ENCODE peak calls at places on chromosomes 6 and 20, in five cellular contexts. N is K562, A is GM12878, I is H1, O is HepG2. W is an unnamed sample.
A peak's percentile ranks its signal among the peaks of the same experiment; 100 is the strongest.

GRCh38 chr6:97978855-97979271 is 695.8 kb upstream of the MMS22L start:
- DNase-seq in N (peak; percentile 1), A (no peak), I (peak; percentile 77), O (peak; percentile 25), W (peak; percentile 7)

GRCh38 chr20:671252-672030 is 4.2 kb downstream of the SCRT2 start:
- DNase-seq in N (peak; percentile 89), A (no peak), I (no peak), O (no peak), W (no peak)

GRCh38 chr6:12075067-12075563 is 63.0 kb downstream of the HIVEP1 start:
- DNase-seq in N (peak; percentile 47), A (no peak), I (no peak), O (peak; percentile 9), W (no peak)

GRCh38 chr6:19999319-20000191 is 162.4 kb downstream of the ID4 start:
- DNase-seq in N (peak; percentile 85), A (peak; percentile 25), I (no peak), O (no peak), W (peak; percentile 48)

GRCh38 chr6:130675072-130675471 is 152.1 kb upstream of the SMLR1 start:
- DNase-seq in N (peak; percentile 4), A (no peak), I (no peak), O (no peak), W (no peak)

GRCh38 chr6:137217801-137218472 is 1.2 kb downstream of the IFNGR1 start:
- DNase-seq in N (peak; percentile 66), A (no peak), I (no peak), O (peak; percentile 75), W (no peak)

GRCh38 chr20:25336561-25337422 is 53.8 kb downstream of the ABHD12 start:
- DNase-seq in N (peak; percentile 41), A (no peak), I (peak; percentile 57), O (peak; percentile 82), W (peak; percentile 71)

GRCh38 chr6:73263570-73263909 is 544 bp upstream of the KHDC1 start:
- DNase-seq in N (peak; percentile 14), A (no peak), I (no peak), O (no peak), W (no peak)

GRCh38 chr6:103750603-103751002 is 1109.1 kb downstream of the HACE1 start:
- DNase-seq in N (no peak), A (no peak), I (no peak), O (no peak), W (no peak)

GRCh38 chr6:37131104-37131959 is 38.6 kb upstream of the PIM1 start:
- DNase-seq in N (no peak), A (no peak), I (no peak), O (peak; percentile 68), W (peak; percentile 88)

DNA sequence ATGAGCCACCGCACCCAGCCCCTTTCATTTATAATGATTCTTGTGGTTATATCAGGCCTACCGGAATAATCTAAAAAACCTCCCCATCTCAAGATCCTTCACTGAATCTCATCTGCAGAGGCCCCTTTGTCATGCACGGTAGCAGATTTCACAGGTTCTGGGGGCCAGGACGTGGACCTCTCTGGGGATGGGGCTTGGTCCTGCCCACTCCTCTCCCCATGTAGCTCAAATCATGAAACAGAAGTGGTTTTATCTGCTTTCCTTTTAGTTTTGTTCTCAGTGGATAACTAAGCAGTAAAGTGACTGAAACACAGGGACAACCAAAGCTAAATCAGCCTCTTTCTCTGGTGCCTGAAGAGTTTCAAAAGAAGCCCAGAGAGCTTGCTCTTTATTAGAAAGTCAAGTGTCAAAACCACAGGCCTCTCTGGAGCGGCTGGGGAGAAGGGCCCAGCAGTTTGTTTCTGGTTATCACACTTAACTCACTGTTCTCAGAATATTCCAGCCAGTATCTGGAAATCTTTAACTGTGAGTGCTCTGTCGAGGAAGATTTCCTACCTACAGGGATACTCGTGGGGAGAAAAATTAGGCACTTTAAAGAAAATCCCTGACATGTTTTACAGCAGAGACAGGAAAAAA is 60.6 kb upstream of the FAM184A start:
- DNase-seq in N (peak; percentile 86), A (no peak), I (no peak), O (no peak), W (no peak)
- TF ChIP-seq KDM1A in N (no peak), A (no peak), I (no peak), O (no peak), W (no peak)

GRCh38 chr20:49979030-49979832 is 3.5 kb upstream of the SNAI1 start:
- DNase-seq in N (peak; percentile 84), A (no peak), I (peak; percentile 92), O (peak; percentile 56), W (peak; percentile 60)

GRCh38 chr20:49981218-49982071 is 1.3 kb upstream of the SNAI1 start:
- DNase-seq in N (no peak), A (no peak), I (no peak), O (no peak), W (no peak)

GRCh38 chr20:49978685-49979029 is 4.1 kb upstream of the SNAI1 start:
- DNase-seq in N (no peak), A (no peak), I (no peak), O (no peak), W (no peak)

GRCh38 chr20:49982072-49982345 is 771 bp upstream of the SNAI1 start:
- DNase-seq in N (no peak), A (no peak), I (no peak), O (no peak), W (no peak)

DNA sequence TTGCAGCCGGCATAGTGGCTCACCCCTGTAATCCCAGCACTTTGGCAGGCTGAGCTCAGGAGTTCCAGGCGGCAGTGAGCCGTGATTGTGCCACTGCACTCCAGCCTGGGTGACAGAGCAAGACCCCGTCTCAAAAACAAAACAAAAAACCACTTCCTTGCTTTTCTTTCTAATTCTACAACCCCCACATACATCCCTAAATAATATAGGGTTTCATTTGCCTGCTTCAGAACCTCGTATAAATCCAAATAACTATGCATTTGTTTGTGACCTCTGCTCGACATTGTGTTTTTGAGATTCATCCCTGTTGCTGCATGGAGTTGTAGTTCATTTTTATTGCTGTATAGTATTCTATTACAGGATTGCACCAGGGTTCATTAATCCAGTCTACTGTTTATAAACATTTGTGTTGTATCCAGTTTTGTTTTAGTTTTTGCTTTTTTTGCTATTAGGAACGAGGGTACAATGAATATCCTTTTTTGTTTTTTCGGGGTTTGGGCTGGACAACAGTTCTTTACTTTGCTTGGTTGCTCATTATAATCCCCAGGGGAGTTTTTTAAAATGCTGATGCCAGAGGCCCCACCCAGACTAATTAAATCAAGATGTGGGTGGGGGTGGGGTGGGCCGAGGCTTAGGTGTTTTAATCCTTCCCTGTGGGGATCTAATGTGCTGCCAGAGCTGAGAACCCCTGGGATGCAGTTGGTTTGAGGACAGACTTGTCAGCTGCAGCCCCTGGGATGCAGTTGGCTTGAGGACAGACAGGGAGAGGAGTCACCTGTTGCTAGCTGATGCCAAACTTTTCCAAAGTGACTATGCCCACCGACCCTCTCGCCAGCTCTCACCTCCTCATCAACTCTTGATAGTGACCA is 2.4 kb upstream of the SNAI1 start:
- DNase-seq in N (no peak), A (no peak), I (no peak), O (no peak), W (no peak)
- TF ChIP-seq KDM1A in N (no peak), A (no peak), I (no peak), O (no peak), W (no peak)

GRCh38 chr6:157291356-157291755 is 32.0 kb downstream of the TMEM242 start:
- DNase-seq in N (no peak), A (no peak), I (no peak), O (no peak), W (no peak)
- TF ChIP-seq KDM1A in N (no peak), A (no peak), I (no peak), O (no peak), W (no peak)

GRCh38 chr6:148508401-148509151 is 165.9 kb downstream of the SASH1 start:
- DNase-seq in N (no peak), A (no peak), I (no peak), O (no peak), W (no peak)
- TF ChIP-seq KDM1A in N (no peak), A (no peak), I (no peak), O (no peak), W (no peak)

GRCh38 chr6:144190593-144190992 is 40.3 kb downstream of the STX11 start:
- DNase-seq in N (no peak), A (no peak), I (no peak), O (no peak), W (no peak)

GRCh38 chr6:144190051-144190450 is 39.7 kb downstream of the STX11 start:
- DNase-seq in N (no peak), A (no peak), I (no peak), O (no peak), W (no peak)

GRCh38 chr6:144194293-144194828 is 44.0 kb downstream of the STX11 start:
- DNase-seq in N (no peak), A (no peak), I (no peak), O (no peak), W (no peak)

GRCh38 chr6:144197919-144198318 is 47.6 kb downstream of the STX11 start:
- DNase-seq in N (no peak), A (no peak), I (no peak), O (no peak), W (no peak)

DNA sequence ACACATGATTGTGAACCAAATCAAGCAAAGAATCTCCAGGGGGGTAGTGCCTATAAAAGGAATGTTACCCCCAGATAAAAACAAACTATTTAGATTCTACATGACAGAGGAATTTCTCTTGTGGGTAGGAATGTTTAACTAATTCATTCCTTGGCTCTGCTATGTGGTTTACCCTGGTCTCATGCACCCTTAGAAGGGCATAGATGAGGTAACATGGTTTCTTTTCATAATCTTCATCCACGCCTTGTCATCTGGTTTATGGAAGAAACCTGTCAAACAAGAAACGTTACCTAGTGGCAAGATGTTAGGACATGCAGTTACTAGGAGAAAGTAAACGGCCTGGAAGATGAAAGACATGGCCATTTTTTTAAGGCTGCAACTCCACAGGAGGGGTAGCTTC is 45.4 kb downstream of the STX11 start:
- DNase-seq in N (no peak), A (no peak), I (no peak), O (no peak), W (no peak)
- TF ChIP-seq KDM1A in N (no peak), A (no peak), I (no peak), O (no peak), W (no peak)

GRCh38 chr20:32327087-32327681 is 30.9 kb upstream of the ASXL1 start:
- DNase-seq in N (peak; percentile 50), A (no peak), I (no peak), O (peak; percentile 51), W (no peak)
- TF ChIP-seq KDM1A in N (peak; percentile 26), A (no peak), I (no peak), O (no peak), W (no peak)

GRCh38 chr20:20414640-20415274 is 46.9 kb downstream of the INSM1 start:
- DNase-seq in N (no peak), A (no peak), I (no peak), O (no peak), W (no peak)
- TF ChIP-seq KDM1A in N (no peak), A (no peak), I (no peak), O (no peak), W (no peak)

GRCh38 chr6:16651871-16652270 is 109.4 kb downstream of the ATXN1 start:
- DNase-seq in N (no peak), A (no peak), I (no peak), O (no peak), W (no peak)
- TF ChIP-seq KDM1A in N (no peak), A (no peak), I (no peak), O (no peak), W (no peak)